ENCODE peak calls at places on chromosome 2, in seven cellular contexts. C is GM10248, H is choroid plexus epithelial cell, G is astrocyte of the spinal cord, X is psoas muscle, W is neural crest cell, F is mammary epithelial cell. V is an unnamed sample.

GRCh38 chr2:3303583-3304406 is 73.8 kb downstream of the EIPR1 start:
- DNase-seq in C (peak), H (peak), G (peak), X (peak), W (peak), F (peak), V (peak)

GRCh38 chr2:102337481-102338386 is 17.9 kb upstream of the IL18R1 start:
- DNase-seq in C (no peak), H (peak), G (no peak), X (no peak), W (no peak), F (peak), V (no peak)

GRCh38 chr2:149152597-149152996 is 114.1 kb downstream of the LYPD6B start:
- DNase-seq in C (no peak), H (no peak), G (no peak), X (no peak), W (no peak), F (no peak), V (no peak)

GRCh38 chr2:204234879-204235278 is 298.3 kb downstream of the ICOS start:
- DNase-seq in C (no peak), H (peak), G (peak), X (no peak), W (no peak), F (no peak), V (no peak)

GRCh38 chr2:228699400-228699799 is 517.9 kb upstream of the SPHKAP start:
- DNase-seq in C (no peak), H (peak), G (peak), X (no peak), W (no peak), F (no peak), V (no peak)

GRCh38 chr2:234251326-234252271 is 201.1 kb downstream of the SPP2 start:
- DNase-seq in C (no peak), H (peak), G (peak), X (no peak), W (no peak), F (peak), V (no peak)

GRCh38 chr2:209368924-209369323 is 54.9 kb upstream of the MAP2 start:
- DNase-seq in C (no peak), H (peak), G (peak), X (no peak), W (no peak), F (peak), V (no peak)

GRCh38 chr2:3154694-3155093 is 222.9 kb downstream of the EIPR1 start:
- DNase-seq in C (no peak), H (no peak), G (no peak), X (no peak), W (no peak), F (no peak), V (no peak)

GRCh38 chr2:169928463-169928864 is 101.2 kb downstream of the UBR3 start:
- DNase-seq in C (peak), H (peak), G (peak), X (no peak), W (no peak), F (peak), V (no peak)

GRCh38 chr2:235605306-235605998 is 111.6 kb downstream of the AGAP1 start:
- DNase-seq in C (no peak), H (peak), G (peak), X (peak), W (peak), F (peak), V (peak)

GRCh38 chr2:237539681-237540080 is 26.7 kb upstream of the PRLH start:
- DNase-seq in C (no peak), H (no peak), G (no peak), X (no peak), W (no peak), F (no peak), V (no peak)

GRCh38 chr2:56676966-56677365 is 493.2 kb downstream of the CCDC85A start:
- DNase-seq in C (no peak), H (no peak), G (no peak), X (no peak), W (no peak), F (no peak), V (no peak)

GRCh38 chr2:183935005-183935404 is 663.3 kb upstream of the ZNF804A start:
- DNase-seq in C (no peak), H (no peak), G (no peak), X (no peak), W (no peak), F (no peak), V (no peak)

GRCh38 chr2:215027775-215028174 is 110.7 kb downstream of the ABCA12 start:
- DNase-seq in C (no peak), H (no peak), G (no peak), X (no peak), W (no peak), F (no peak), V (no peak)

GRCh38 chr2:20882466-20883170 is 59.7 kb upstream of the LDAH start:
- DNase-seq in C (no peak), H (no peak), G (no peak), X (no peak), W (no peak), F (no peak), V (no peak)

GRCh38 chr2:174485763-174486613 is 841 bp downstream of the GPR155 start:
- DNase-seq in C (peak), H (peak), G (peak), X (no peak), W (no peak), F (peak), V (no peak)

GRCh38 chr2:195331124-195331523 is 325.9 kb upstream of the SLC39A10 start:
- DNase-seq in C (no peak), H (no peak), G (no peak), X (no peak), W (no peak), F (peak), V (no peak)

GRCh38 chr2:100945930-100946607 is 56.0 kb upstream of the RPL31 start:
- DNase-seq in C (no peak), H (no peak), G (no peak), X (no peak), W (no peak), F (no peak), V (no peak)

GRCh38 chr2:121061633-121062032 is 223.4 kb downstream of the TFCP2L1 start:
- DNase-seq in C (no peak), H (no peak), G (no peak), X (no peak), W (no peak), F (no peak), V (no peak)

GRCh38 chr2:8009010-8009597 is 672.8 kb upstream of the ID2 start:
- DNase-seq in C (no peak), H (peak), G (peak), X (no peak), W (no peak), F (peak), V (no peak)

GRCh38 chr2:229314117-229314516 is 43.0 kb upstream of the PID1 start:
- DNase-seq in C (no peak), H (no peak), G (no peak), X (no peak), W (no peak), F (no peak), V (no peak)

GRCh38 chr2:226674123-226674522 is 125.5 kb downstream of the IRS1 start:
- DNase-seq in C (no peak), H (no peak), G (no peak), X (no peak), W (no peak), F (no peak), V (no peak)

GRCh38 chr2:31762085-31762484 is 181.3 kb upstream of the SRD5A2 start:
- DNase-seq in C (no peak), H (peak), G (no peak), X (no peak), W (no peak), F (no peak), V (no peak)

GRCh38 chr2:28233070-28233718 is 159.5 kb upstream of the FOSL2 start:
- DNase-seq in C (no peak), H (peak), G (no peak), X (no peak), W (no peak), F (no peak), V (no peak)

GRCh38 chr2:151974997-151975396 is 123.8 kb downstream of the CACNB4 start:
- DNase-seq in C (no peak), H (no peak), G (no peak), X (no peak), W (no peak), F (no peak), V (no peak)

GRCh38 chr2:200615247-200615646 is 29.4 kb downstream of the AOX1 start:
- DNase-seq in C (no peak), H (peak), G (peak), X (no peak), W (no peak), F (peak), V (no peak)

GRCh38 chr2:173590278-173590811 is 235.7 kb downstream of the CDCA7 start:
- DNase-seq in C (no peak), H (peak), G (peak), X (peak), W (no peak), F (peak), V (no peak)

GRCh38 chr2:84884396-84884795 is 3.5 kb upstream of the TRABD2A start:
- DNase-seq in C (no peak), H (peak), G (no peak), X (no peak), W (no peak), F (no peak), V (no peak)

GRCh38 chr2:192546566-192546965 is 351.8 kb upstream of the TMEFF2 start:
- DNase-seq in C (no peak), H (no peak), G (no peak), X (no peak), W (no peak), F (peak), V (no peak)

GRCh38 chr2:166494140-166494544 is at the start of gene SCN7A:
- DNase-seq in C (no peak), H (peak), G (peak), X (peak), W (peak), F (no peak), V (peak)

GRCh38 chr2:197705912-197706838 is 1.0 kb downstream of the MARS2 start:
- DNase-seq in C (no peak), H (no peak), G (no peak), X (peak), W (peak), F (no peak), V (peak)

GRCh38 chr2:94872676-94873361 is 1.6 kb downstream of the TEKT4 start:
- DNase-seq in C (no peak), H (no peak), G (no peak), X (no peak), W (no peak), F (no peak), V (no peak)

GRCh38 chr2:174544156-174544555 is 53.4 kb downstream of the WIPF1 start:
- DNase-seq in C (no peak), H (no peak), G (no peak), X (no peak), W (no peak), F (peak), V (no peak)

GRCh38 chr2:54396107-54396506 is 60.0 kb upstream of the SPTBN1 start:
- DNase-seq in C (no peak), H (peak), G (peak), X (no peak), W (no peak), F (no peak), V (no peak)

GRCh38 chr2:112148477-112148876 is 10.3 kb downstream of the FBLN7 start:
- DNase-seq in C (peak), H (no peak), G (no peak), X (no peak), W (no peak), F (no peak), V (no peak)

GRCh38 chr2:121260370-121261154 is 24.4 kb downstream of the TFCP2L1 start:
- DNase-seq in C (no peak), H (no peak), G (no peak), X (peak), W (no peak), F (no peak), V (no peak)

GRCh38 chr2:135149251-135149650 is 97.2 kb downstream of the RAB3GAP1 start:
- DNase-seq in C (no peak), H (peak), G (peak), X (no peak), W (no peak), F (peak), V (no peak)

GRCh38 chr2:37005118-37005868 is 39.0 kb upstream of the STRN start:
- DNase-seq in C (peak), H (peak), G (peak), X (no peak), W (no peak), F (peak), V (no peak)

GRCh38 chr2:111024496-111024895 is 96.2 kb upstream of the BCL2L11 start:
- DNase-seq in C (no peak), H (no peak), G (no peak), X (no peak), W (no peak), F (no peak), V (no peak)

GRCh38 chr2:161414385-161415040 is 1.6 kb upstream of the TBR1 start:
- DNase-seq in C (peak), H (no peak), G (peak), X (peak), W (peak), F (peak), V (no peak)

GRCh38 chr2:202033317-202034248 is at the start of gene FZD7:
- DNase-seq in C (peak), H (peak), G (peak), X (peak), W (peak), F (peak), V (peak)
- TF ChIP-seq CTCF in C (peak), H (peak), G (peak), X (no peak), W (peak), F (no peak), V (no peak)

GRCh38 chr2:10811552-10811951 is 1.0 kb downstream of the PDIA6 start:
- DNase-seq in C (no peak), H (no peak), G (peak), X (no peak), W (no peak), F (no peak), V (no peak)

GRCh38 chr2:10810175-10811161 is 2.1 kb downstream of the PDIA6 start:
- DNase-seq in C (no peak), H (peak), G (peak), X (no peak), W (no peak), F (peak), V (no peak)

GRCh38 chr2:10814142-10814541 is 1.6 kb upstream of the PDIA6 start:
- DNase-seq in C (no peak), H (no peak), G (no peak), X (no peak), W (no peak), F (no peak), V (no peak)

GRCh38 chr2:10813085-10813748 is 632 bp upstream of the PDIA6 start:
- DNase-seq in C (no peak), H (no peak), G (no peak), X (no peak), W (no peak), F (no peak), V (no peak)

DNA sequence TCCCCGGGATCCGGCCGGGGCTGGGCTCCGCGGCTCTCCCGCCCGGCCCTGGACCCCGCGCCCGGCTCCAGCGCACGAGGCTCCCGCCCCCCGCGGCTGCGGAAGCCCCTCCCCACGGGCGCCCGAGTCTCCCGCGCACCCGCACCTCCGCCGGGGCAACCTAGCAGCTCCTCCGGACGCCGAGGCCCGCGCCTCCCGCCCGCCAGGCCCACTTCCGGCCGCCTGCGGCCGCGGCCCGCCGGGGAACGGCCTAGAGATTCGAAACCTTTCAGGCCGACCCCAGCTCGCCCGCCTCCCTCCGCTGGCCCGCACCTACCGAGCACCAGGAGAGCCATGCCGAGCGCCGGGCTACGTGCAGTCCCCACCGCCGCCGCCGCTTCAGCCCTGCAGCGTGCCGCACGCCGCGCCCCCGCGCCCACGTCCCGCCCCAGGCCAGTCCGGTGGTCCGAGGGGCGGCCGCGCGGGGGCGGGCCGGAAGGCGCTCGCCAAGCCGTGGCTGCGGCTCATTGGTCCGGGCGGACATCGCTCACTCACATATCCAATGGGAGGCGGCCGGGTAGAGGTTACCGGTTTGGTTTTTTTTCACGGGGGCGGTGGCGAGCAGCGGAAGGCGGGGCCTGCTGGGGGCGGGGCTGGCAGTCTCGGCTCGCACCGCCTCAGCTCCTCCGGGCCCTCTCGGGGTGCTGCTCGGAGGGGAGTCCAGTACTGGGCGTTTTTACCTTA is at the start of gene PDIA6:
- DNase-seq in C (peak), H (peak), G (peak), X (peak), W (peak), F (peak), V (peak)
- TF ChIP-seq CTCF in C (no peak), H (no peak), G (no peak), X (peak), W (no peak), F (no peak), V (no peak)

DNA sequence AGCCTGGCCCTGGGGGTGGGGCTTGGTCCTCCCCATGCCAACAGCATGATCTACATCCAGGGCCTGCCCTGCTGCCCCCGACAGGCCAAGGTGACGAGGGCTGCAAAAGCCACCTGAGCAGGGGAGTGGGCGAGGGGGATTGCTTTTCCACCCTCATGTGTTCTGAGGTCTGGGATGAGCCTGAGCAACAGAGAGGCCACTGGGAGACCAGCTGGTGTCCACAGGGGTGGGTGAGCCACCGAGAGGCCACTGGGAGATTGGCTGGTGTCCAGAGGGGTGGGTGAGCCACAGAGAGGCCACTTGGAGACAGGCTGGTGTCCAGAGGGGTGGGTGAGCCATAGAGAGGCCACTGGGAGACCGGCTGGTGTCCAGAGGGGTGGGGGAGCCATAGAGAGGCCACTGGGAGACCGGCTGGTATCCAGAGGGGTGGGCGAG is 147.4 kb upstream of the GPC1 start:
- DNase-seq in C (no peak), H (no peak), G (no peak), X (peak), W (no peak), F (no peak), V (no peak)
- TF ChIP-seq CTCF in C (no peak), H (no peak), G (no peak), X (no peak), W (no peak), F (no peak), V (no peak)

DNA sequence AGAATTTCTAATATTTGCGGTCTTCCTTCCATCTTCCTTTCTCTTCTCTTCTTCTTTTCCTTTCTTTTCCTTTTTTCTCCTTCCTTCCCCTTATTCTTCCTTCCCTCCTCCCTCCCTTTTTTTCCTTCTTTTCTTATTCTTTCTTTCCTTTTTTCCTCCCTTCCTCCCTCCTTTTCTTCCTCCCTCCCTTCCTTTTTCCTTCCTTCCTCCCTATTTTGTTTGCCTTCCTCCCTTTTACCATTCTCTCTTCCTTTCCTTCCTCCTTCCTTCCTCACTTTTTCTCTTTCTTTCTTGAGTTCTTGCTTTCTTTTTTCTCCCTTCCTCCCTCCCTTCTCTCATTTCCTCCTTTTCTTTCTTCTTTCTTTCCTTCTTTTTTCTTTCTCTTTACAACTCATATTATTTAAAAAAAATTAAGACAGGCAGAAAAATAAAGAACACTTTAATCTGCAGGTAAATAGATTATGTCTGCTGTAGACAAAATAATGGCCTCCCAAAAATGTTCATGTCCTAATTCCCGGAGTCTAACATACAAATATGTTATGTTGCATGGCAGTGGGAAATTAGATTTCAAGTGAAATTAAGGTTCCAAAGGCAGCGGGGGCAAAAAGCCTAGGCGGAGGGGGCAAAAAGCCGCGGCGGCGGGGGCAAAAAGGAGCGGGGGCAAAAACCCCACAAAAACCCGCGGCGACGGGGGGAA is 152.4 kb downstream of the ANKRD30BL start:
- DNase-seq in C (no peak), H (no peak), G (no peak), X (no peak), W (no peak), F (no peak), V (no peak)
- TF ChIP-seq CTCF in C (no peak), H (no peak), G (no peak), X (no peak), W (no peak), F (no peak), V (no peak)

GRCh38 chr2:119517433-119517832 is 6.8 kb downstream of the SCTR start:
- DNase-seq in C (peak), H (peak), G (peak), X (peak), W (peak), F (peak), V (no peak)
- TF ChIP-seq CTCF in C (peak), H (peak), G (peak), X (peak), W (peak), F (peak), V (no peak)

GRCh38 chr2:133957724-133958123 is 296.1 kb upstream of the MGAT5 start:
- DNase-seq in C (no peak), H (no peak), G (no peak), X (no peak), W (no peak), F (no peak), V (no peak)
- TF ChIP-seq CTCF in C (no peak), H (no peak), G (no peak), X (no peak), W (no peak), F (no peak), V (no peak)